ENCODE peak calls at places on chromosomes 13 and 19, in six cellular contexts. D is Peyer's patch, K is A549, M is left ventricle myocardium inferior, E is vagina, Q is heart left ventricle. A is an unnamed sample.

GRCh38 chr13:94617389-94618000 is 15.8 kb downstream of the GPR180 start:
- DNase-seq in Q (no peak), D (no peak), E (no peak), K (no peak), M (no peak), A (peak; percentile 47)

GRCh38 chr13:24503376-24503690 is 9.2 kb downstream of the PARP4 start:
- DNase-seq in D (peak; percentile 60), Q (no peak), E (no peak), K (no peak), M (no peak), A (no peak)

GRCh38 chr19:843180-843835 is 2.5 kb downstream of the PRTN3 start:
- DNase-seq in K (no peak), M (no peak), Q (no peak), D (no peak), E (no peak), A (peak; percentile 56)

GRCh38 chr19:32308436-32309077 is 36.9 kb upstream of the ZNF507 start:
- DNase-seq in Q (no peak), D (no peak), E (peak; percentile 37), M (no peak), K (no peak), A (no peak)

GRCh38 chr19:15246198-15246481 is 13.9 kb upstream of the EPHX3 start:
- DNase-seq in M (no peak), D (no peak), E (no peak), Q (no peak), K (no peak), A (no peak)

GRCh38 chr19:4525563-4526002 is 7.3 kb upstream of the PLIN4 start:
- DNase-seq in M (no peak), D (no peak), E (no peak), Q (peak; percentile 14), K (no peak), A (no peak)

GRCh38 chr13:36193151-36193855 is 21.1 kb downstream of the SOHLH2 start:
- DNase-seq in M (no peak), Q (no peak), D (no peak), E (no peak), K (no peak), A (no peak)

GRCh38 chr13:94195715-94196114 is 283.8 kb downstream of the DCT start:
- DNase-seq in K (no peak), M (no peak), Q (no peak), D (no peak), E (no peak), A (no peak)

GRCh38 chr19:42216653-42217521 is 590 bp downstream of the DEDD2 start:
- DNase-seq in E (no peak), D (peak; percentile 60), K (peak; percentile 66), M (peak; percentile 46), Q (peak; percentile 52), A (peak; percentile 62)

DNA sequence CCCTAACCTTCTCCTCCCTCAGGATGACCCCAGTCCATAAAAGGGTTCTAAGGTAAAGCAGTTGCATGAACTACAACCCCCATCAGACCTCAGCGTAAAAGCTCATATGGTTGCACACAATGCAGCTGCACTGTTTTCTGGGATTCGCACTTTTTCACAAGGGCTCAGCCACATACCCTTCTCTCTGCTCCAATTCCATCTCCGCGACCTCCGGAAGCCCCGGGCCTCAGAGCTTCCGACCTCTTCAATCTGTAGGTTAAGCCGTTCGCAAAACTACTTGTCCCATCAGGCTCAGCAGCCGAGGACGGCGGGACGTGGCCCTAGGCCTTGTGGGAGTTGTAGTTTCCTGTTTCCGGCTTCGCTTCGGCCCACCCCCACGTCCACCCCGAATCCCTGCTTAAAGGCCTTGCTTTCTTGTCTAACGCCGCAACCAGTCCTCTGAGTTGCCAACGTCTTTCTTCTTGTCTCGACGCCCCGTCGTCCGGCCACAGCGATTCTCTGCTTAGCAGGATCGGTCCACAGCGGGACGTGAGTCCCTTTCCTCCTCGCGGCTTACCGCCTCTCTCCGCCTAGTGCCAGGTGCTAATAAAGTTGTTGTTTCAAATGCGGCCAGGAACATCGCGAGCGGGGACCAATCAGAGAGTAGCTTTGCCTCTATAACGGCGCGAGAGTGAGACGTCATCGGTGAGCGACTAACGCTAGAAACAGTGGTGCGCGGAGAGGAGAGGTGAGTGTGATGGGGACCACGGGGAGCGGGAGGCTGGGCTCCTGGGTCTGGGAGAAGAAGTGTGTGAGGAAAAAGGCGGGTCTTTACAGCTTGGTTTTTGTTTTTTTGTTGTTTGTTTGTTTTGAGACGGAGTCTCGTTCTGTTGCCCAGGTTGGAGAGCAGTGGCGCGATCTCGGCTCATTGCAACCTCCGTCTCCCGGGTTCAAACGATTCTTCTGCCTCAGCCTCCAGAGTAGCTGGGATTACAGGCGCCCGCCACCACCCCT is at the start of the genes PRPF31 and TFPT:
- DNase-seq in Q (peak; percentile 97), M (peak; percentile 97), K (peak; percentile 99), D (peak; percentile 99), E (peak; percentile 97), A (peak; percentile 95)
- TF ChIP-seq CTCF in Q (no peak), M (no peak), K (no peak), D (no peak), E (no peak), A (no peak)

GRCh38 chr19:21149877-21150276 is 8.0 kb downstream of the ZNF431 start:
- DNase-seq in K (no peak), Q (no peak), E (no peak), D (no peak), M (no peak), A (no peak)
- H3K9me3 ChIP-seq in K (peaks cover 25% of the 10 kb centered on the region), Q (no peaks in the 10 kb centered on the region), E (no peaks in the 10 kb centered on the region), D (no peaks in the 10 kb centered on the region), M (no peaks in the 10 kb centered on the region), A (no peaks in the 10 kb centered on the region)

GRCh38 chr19:38656171-38656981 is 8.9 kb downstream of the ACTN4 start:
- DNase-seq in D (no peak), Q (no peak), M (no peak), E (no peak), K (no peak), A (no peak)
- TF ChIP-seq CTCF in D (no peak), Q (no peak), M (no peak), E (no peak), K (no peak), A (no peak)

GRCh38 chr19:8806661-8807060 is 25.4 kb downstream of the ZNF558 start:
- DNase-seq in M (no peak), Q (no peak), K (no peak), E (no peak), D (no peak), A (no peak)
- H3K9me3 ChIP-seq in M (peaks cover 100% of the 10 kb centered on the region), Q (peaks cover 99% of the 10 kb centered on the region), K (peaks cover 72% of the 10 kb centered on the region), E (peaks cover 75% of the 10 kb centered on the region), D (peaks cover 22% of the 10 kb centered on the region), A (peaks cover 28% of the 10 kb centered on the region)

GRCh38 chr13:76019421-76020044 is 383.4 kb downstream of the LMO7 start:
- DNase-seq in E (no peak), M (peak; percentile 11), D (no peak), K (no peak), Q (no peak), A (no peak)
- TF ChIP-seq CTCF in E (no peak), M (peak; percentile 44), D (no peak), K (peak; percentile 22), Q (no peak), A (no peak)

DNA sequence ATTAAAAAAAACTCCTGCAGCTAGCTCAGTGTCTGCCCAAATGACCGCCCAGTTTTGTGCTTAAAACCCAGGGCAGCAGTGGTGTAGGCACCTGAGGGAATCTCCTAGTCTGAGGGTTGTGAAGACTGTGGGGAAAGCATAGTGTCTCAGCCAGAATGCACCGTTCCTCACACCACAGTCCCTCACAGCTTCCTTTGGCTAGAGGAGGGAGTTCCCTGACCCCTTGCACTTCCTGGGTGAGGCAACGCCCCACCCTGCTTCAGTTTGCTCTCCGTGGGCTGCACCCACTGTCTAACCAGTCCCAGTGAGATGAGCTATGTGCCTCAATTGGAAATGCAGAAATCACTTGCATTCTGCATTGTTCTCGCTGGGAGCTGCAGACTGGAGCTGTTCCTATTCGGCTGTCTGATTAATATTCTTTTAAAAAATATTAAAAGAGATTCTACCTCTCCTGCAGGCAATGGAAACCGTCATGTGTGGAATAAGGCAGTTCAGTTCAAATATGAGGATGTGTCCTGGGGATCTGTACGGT is 645.7 kb downstream of the FGF9 start:
- DNase-seq in K (no peak), Q (no peak), D (no peak), M (no peak), E (no peak), A (no peak)
- H3K9me3 ChIP-seq in K (no peaks in the 10 kb centered on the region), Q (no peaks in the 10 kb centered on the region), D (no peaks in the 10 kb centered on the region), M (peaks cover 6% of the 10 kb centered on the region), E (no peaks in the 10 kb centered on the region), A (no peaks in the 10 kb centered on the region)

DNA sequence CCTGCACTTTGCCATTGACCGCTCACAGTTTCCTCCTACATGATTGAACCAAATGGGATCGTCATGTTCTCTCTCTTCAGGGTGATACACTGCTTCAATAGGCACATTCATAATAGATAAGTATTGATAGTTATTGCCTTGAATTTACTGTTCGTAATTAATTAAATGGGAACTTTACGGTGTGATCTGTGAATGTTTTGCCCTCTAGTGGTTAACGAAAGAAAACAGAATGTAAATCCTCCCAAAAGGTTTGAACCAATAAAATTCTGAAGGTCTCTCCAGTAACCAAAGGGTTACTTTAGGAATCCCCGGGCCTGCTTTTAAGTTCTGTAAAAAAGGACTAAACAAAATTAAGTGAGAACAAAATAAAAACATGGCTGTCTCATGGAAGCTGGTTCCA is 389.3 kb downstream of the DACH1 start:
- DNase-seq in Q (no peak), K (no peak), M (no peak), E (no peak), D (no peak), A (no peak)
- TF ChIP-seq CTCF in Q (peak; percentile 16), K (peak; percentile 45), M (peak; percentile 47), E (no peak), D (no peak), A (peak; percentile 35)